ENCODE peak calls at places on chromosomes 7 and 10, in seven cellular contexts. One of them, this sample, is unnamed.

GRCh38 chr7:158771213-158771817 is 58.0 kb downstream of the ESYT2 start:
- DNase-seq in HCT116: no peak
- DNase-seq in A549: no peak
- DNase-seq in IMR-90: no peak
- DNase-seq in testis: no peak
- DNase-seq in dorsolateral prefrontal cortex: no peak
- DNase-seq in left ventricle myocardium inferior: no peak
- DNase-seq in this sample: no peak

GRCh38 chr10:21464134-21464533 is 61.3 kb downstream of the SKIDA1 start:
- DNase-seq in IMR-90: no peak
- DNase-seq in A549: no peak
- DNase-seq in testis: no peak
- DNase-seq in left ventricle myocardium inferior: no peak
- DNase-seq in dorsolateral prefrontal cortex: no peak
- DNase-seq in HCT116: no peak
- DNase-seq in this sample: no peak

GRCh38 chr7:158484801-158485531 is 102.7 kb downstream of the PTPRN2 start:
- DNase-seq in HCT116: no peak
- DNase-seq in testis: no peak
- DNase-seq in A549: no peak
- DNase-seq in left ventricle myocardium inferior: no peak
- DNase-seq in IMR-90: no peak
- DNase-seq in dorsolateral prefrontal cortex: no peak
- DNase-seq in this sample: no peak

GRCh38 chr7:40709077-40709964 is 574.5 kb downstream of the SUGCT start:
- DNase-seq in HCT116: no peak
- DNase-seq in testis: no peak
- DNase-seq in IMR-90: no peak
- DNase-seq in left ventricle myocardium inferior: no peak
- DNase-seq in A549: no peak
- DNase-seq in dorsolateral prefrontal cortex: no peak
- DNase-seq in this sample: peak; percentile 50

GRCh38 chr10:89684604-89685003 is 16.8 kb upstream of the KIF20B start:
- DNase-seq in left ventricle myocardium inferior: no peak
- DNase-seq in IMR-90: peak; percentile 46
- DNase-seq in HCT116: no peak
- DNase-seq in testis: no peak
- DNase-seq in A549: no peak
- DNase-seq in dorsolateral prefrontal cortex: no peak
- DNase-seq in this sample: no peak

GRCh38 chr10:111087968-111088505 is 11.2 kb downstream of the ADRA2A start:
- DNase-seq in testis: no peak
- DNase-seq in left ventricle myocardium inferior: no peak
- DNase-seq in IMR-90: no peak
- DNase-seq in A549: no peak
- DNase-seq in HCT116: no peak
- DNase-seq in dorsolateral prefrontal cortex: no peak
- DNase-seq in this sample: no peak

GRCh38 chr10:86027346-86027745 is 339.2 kb downstream of the GRID1 start:
- DNase-seq in HCT116: no peak
- DNase-seq in testis: no peak
- DNase-seq in dorsolateral prefrontal cortex: no peak
- DNase-seq in IMR-90: no peak
- DNase-seq in A549: no peak
- DNase-seq in left ventricle myocardium inferior: no peak
- DNase-seq in this sample: no peak

GRCh38 chr7:101740981-101741725 is 76.3 kb upstream of the CUX1 start:
- DNase-seq in testis: no peak
- DNase-seq in dorsolateral prefrontal cortex: no peak
- DNase-seq in IMR-90: no peak
- DNase-seq in A549: no peak
- DNase-seq in left ventricle myocardium inferior: no peak
- DNase-seq in HCT116: no peak
- DNase-seq in this sample: no peak

GRCh38 chr10:47023237-47024045 is 112.2 kb downstream of the PTPN20 start:
- DNase-seq in HCT116: no peak
- DNase-seq in A549: no peak
- DNase-seq in left ventricle myocardium inferior: no peak
- DNase-seq in IMR-90: no peak
- DNase-seq in dorsolateral prefrontal cortex: peak; percentile 25
- DNase-seq in testis: peak; percentile 12
- DNase-seq in this sample: peak; percentile 25

GRCh38 chr7:98079891-98080653 is 26.6 kb upstream of the LMTK2 start:
- DNase-seq in A549: no peak
- DNase-seq in dorsolateral prefrontal cortex: no peak
- DNase-seq in left ventricle myocardium inferior: no peak
- DNase-seq in HCT116: no peak
- DNase-seq in IMR-90: no peak
- DNase-seq in testis: no peak
- DNase-seq in this sample: no peak

GRCh38 chr7:116999316-116999715 is 46.0 kb downstream of the ST7 start:
- DNase-seq in testis: no peak
- DNase-seq in A549: no peak
- DNase-seq in IMR-90: peak; percentile 71
- DNase-seq in dorsolateral prefrontal cortex: no peak
- DNase-seq in HCT116: no peak
- DNase-seq in left ventricle myocardium inferior: no peak
- DNase-seq in this sample: peak; percentile 39

GRCh38 chr7:130943981-130944380 is 210.0 kb upstream of the KLF14 start:
- DNase-seq in left ventricle myocardium inferior: no peak
- DNase-seq in dorsolateral prefrontal cortex: no peak
- DNase-seq in A549: no peak
- DNase-seq in HCT116: no peak
- DNase-seq in IMR-90: peak; percentile 85
- DNase-seq in testis: no peak
- DNase-seq in this sample: no peak

GRCh38 chr7:130941322-130942210 is 207.6 kb upstream of the KLF14 start:
- DNase-seq in A549: peak; percentile 49
- DNase-seq in HCT116: no peak
- DNase-seq in testis: peak; percentile 73
- DNase-seq in dorsolateral prefrontal cortex: no peak
- DNase-seq in IMR-90: peak; percentile 84
- DNase-seq in left ventricle myocardium inferior: peak; percentile 35
- DNase-seq in this sample: peak; percentile 56

GRCh38 chr7:130944997-130945396 is 211.0 kb upstream of the KLF14 start:
- DNase-seq in IMR-90: no peak
- DNase-seq in HCT116: no peak
- DNase-seq in A549: no peak
- DNase-seq in left ventricle myocardium inferior: no peak
- DNase-seq in dorsolateral prefrontal cortex: no peak
- DNase-seq in testis: no peak
- DNase-seq in this sample: no peak

GRCh38 chr7:130942211-130942964 is 208.4 kb upstream of the KLF14 start:
- DNase-seq in A549: peak; percentile 64
- DNase-seq in HCT116: no peak
- DNase-seq in testis: peak; percentile 70
- DNase-seq in IMR-90: peak; percentile 86
- DNase-seq in left ventricle myocardium inferior: no peak
- DNase-seq in dorsolateral prefrontal cortex: no peak
- DNase-seq in this sample: peak; percentile 37

GRCh38 chr7:130943336-130943901 is 209.4 kb upstream of the KLF14 start:
- DNase-seq in IMR-90: peak; percentile 97
- DNase-seq in HCT116: no peak
- DNase-seq in A549: peak; percentile 52
- DNase-seq in testis: no peak
- DNase-seq in left ventricle myocardium inferior: no peak
- DNase-seq in dorsolateral prefrontal cortex: no peak
- DNase-seq in this sample: peak; percentile 86
- H3K4me3 ChIP-seq in IMR-90: peak overlapping the region; percentile 45
- H3K4me3 ChIP-seq in HCT116: peak overlapping the region; percentile 15
- H3K4me3 ChIP-seq in A549: peak overlapping the region; percentile 52
- H3K4me3 ChIP-seq in testis: no peak overlapping the region
- H3K4me3 ChIP-seq in left ventricle myocardium inferior: peak overlapping the region; percentile 61
- H3K4me3 ChIP-seq in dorsolateral prefrontal cortex: peak overlapping the region; percentile 33
- H3K4me3 ChIP-seq in this sample: peak overlapping the region; percentile 2

DNA sequence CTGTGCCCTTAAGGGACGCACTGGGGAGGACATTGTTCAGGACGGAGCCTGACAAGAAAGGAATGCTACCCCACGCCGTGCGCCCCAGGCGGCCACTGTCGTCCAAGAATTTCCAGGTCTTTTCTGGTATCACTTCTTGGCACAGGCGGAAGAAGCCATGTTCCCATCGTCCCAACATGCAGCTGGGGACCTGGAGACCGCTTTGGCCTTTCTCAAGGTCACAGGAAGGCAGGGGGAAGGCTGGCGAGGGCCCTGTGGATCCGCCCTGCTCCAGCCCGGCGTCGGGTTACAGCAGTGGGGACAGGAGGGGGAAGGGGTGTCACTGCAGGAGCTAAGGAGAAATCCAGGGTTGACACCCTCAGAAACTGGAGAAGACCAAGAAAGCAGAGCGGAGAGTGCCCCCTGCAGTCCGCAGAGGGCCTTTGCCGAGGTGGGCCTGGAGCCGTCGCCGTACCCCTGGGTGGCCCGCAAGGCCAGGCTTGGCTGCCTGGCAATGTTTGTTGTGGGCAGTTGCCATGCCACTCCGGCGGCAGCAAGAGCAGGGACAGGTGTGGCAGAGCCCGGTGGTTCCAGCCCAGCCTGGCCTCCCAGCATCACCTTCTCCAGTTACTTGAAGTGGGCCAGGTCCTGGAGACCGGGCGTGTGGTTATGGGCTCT is 104.1 kb downstream of the LHPP start:
- DNase-seq in testis: peak; percentile 79
- DNase-seq in dorsolateral prefrontal cortex: peak; percentile 43
- DNase-seq in IMR-90: no peak
- DNase-seq in A549: peak; percentile 44
- DNase-seq in left ventricle myocardium inferior: no peak
- DNase-seq in HCT116: peak; percentile 7
- DNase-seq in this sample: no peak
- TF ChIP-seq CTCF in testis: peak; percentile 31
- TF ChIP-seq CTCF in dorsolateral prefrontal cortex: peak; percentile 21
- TF ChIP-seq CTCF in IMR-90: peak; percentile 23
- TF ChIP-seq CTCF in A549: peak; percentile 22
- TF ChIP-seq CTCF in left ventricle myocardium inferior: peak; percentile 54
- TF ChIP-seq CTCF in HCT116: peak; percentile 68
- TF ChIP-seq CTCF in this sample: peak; percentile 26

GRCh38 chr10:129966831-129967578 is 2.9 kb upstream of the EBF3 start:
- DNase-seq in dorsolateral prefrontal cortex: no peak
- DNase-seq in testis: no peak
- DNase-seq in HCT116: no peak
- DNase-seq in IMR-90: no peak
- DNase-seq in A549: no peak
- DNase-seq in left ventricle myocardium inferior: no peak
- DNase-seq in this sample: no peak

GRCh38 chr10:129966370-129966769 is 2.3 kb upstream of the EBF3 start:
- DNase-seq in HCT116: no peak
- DNase-seq in dorsolateral prefrontal cortex: no peak
- DNase-seq in testis: no peak
- DNase-seq in left ventricle myocardium inferior: no peak
- DNase-seq in A549: no peak
- DNase-seq in IMR-90: no peak
- DNase-seq in this sample: no peak

GRCh38 chr10:129965418-129965793 is 1.3 kb upstream of the EBF3 start:
- DNase-seq in IMR-90: no peak
- DNase-seq in testis: no peak
- DNase-seq in left ventricle myocardium inferior: no peak
- DNase-seq in dorsolateral prefrontal cortex: no peak
- DNase-seq in A549: no peak
- DNase-seq in HCT116: no peak
- DNase-seq in this sample: no peak

GRCh38 chr10:129964611-129965417 is 740 bp upstream of the EBF3 start:
- DNase-seq in IMR-90: no peak
- DNase-seq in left ventricle myocardium inferior: no peak
- DNase-seq in HCT116: no peak
- DNase-seq in testis: no peak
- DNase-seq in A549: no peak
- DNase-seq in dorsolateral prefrontal cortex: no peak
- DNase-seq in this sample: no peak

GRCh38 chr10:129965940-129966339 is 1.9 kb upstream of the EBF3 start:
- DNase-seq in testis: no peak
- DNase-seq in A549: no peak
- DNase-seq in dorsolateral prefrontal cortex: no peak
- DNase-seq in IMR-90: no peak
- DNase-seq in left ventricle myocardium inferior: no peak
- DNase-seq in HCT116: no peak
- DNase-seq in this sample: no peak
- H3K4me3 ChIP-seq in testis: no peak overlapping the region
- H3K4me3 ChIP-seq in A549: no peak overlapping the region
- H3K4me3 ChIP-seq in dorsolateral prefrontal cortex: no peak overlapping the region
- H3K4me3 ChIP-seq in IMR-90: no peak overlapping the region
- H3K4me3 ChIP-seq in left ventricle myocardium inferior: no peak overlapping the region
- H3K4me3 ChIP-seq in HCT116: no peak overlapping the region
- H3K4me3 ChIP-seq in this sample: no peak overlapping the region

DNA sequence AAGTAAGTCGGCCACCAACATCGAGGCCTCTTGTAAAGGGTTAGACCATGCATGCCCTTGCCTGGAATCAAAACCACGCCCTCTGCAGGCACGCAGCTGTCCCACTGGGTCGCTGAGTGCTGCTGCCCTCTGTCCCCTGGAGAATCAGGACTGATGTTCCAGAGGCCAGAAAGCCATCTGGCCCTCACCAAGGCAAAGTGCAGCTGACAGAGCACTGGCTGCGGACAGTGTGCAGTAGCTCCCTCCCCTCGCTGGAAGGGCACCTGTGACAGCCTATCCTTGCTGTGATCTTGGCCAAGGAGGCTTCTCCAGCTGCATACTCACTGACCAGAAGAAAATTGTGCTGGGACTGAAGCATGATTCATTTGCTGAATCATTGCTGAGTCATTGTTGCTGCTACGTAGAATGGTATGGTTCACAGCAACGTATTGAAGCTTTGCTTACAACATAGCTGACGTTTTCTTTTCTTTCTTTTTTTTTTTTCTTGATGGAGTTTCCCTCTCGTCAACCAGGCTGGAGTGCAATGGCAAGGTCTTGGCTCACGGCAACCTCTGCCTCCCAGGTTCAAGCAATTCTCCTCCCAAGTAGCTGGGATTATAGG is 30.4 kb downstream of the DDC start:
- DNase-seq in left ventricle myocardium inferior: no peak
- DNase-seq in IMR-90: peak; percentile 100
- DNase-seq in HCT116: peak; percentile 95
- DNase-seq in dorsolateral prefrontal cortex: no peak
- DNase-seq in testis: no peak
- DNase-seq in A549: peak; percentile 87
- DNase-seq in this sample: peak; percentile 99
- TF ChIP-seq CTCF in left ventricle myocardium inferior: no peak
- TF ChIP-seq CTCF in IMR-90: no peak
- TF ChIP-seq CTCF in HCT116: peak; percentile 41
- TF ChIP-seq CTCF in dorsolateral prefrontal cortex: no peak
- TF ChIP-seq CTCF in testis: no peak
- TF ChIP-seq CTCF in A549: no peak
- TF ChIP-seq CTCF in this sample: peak; percentile 16

This sample was measured in fibroblast of the aortic adventitia.